ENCODE peak calls at places on chromosomes 11 and 22, in eight cellular contexts. One of them, this sample, is unnamed. For H3K9me3 and H3K4me1, the result is how much of the 10 kb centered on the place peaks cover.

GRCh38 chr11:1295086-1295485 is 14.3 kb downstream of the TOLLIP start:
- DNase-seq in lung: no peak
- DNase-seq in psoas muscle: no peak
- DNase-seq in right cardiac atrium: peak
- DNase-seq in kidney: peak
- DNase-seq in CD8-positive, alpha-beta memory T cell: no peak
- DNase-seq in pancreas: peak
- DNase-seq in endodermal cell: no peak
- DNase-seq in this sample: peak

GRCh38 chr11:93668171-93668570 is 6.7 kb downstream of the CEP295 start:
- DNase-seq in lung: no peak
- DNase-seq in psoas muscle: no peak
- DNase-seq in right cardiac atrium: no peak
- DNase-seq in kidney: no peak
- DNase-seq in CD8-positive, alpha-beta memory T cell: no peak
- DNase-seq in pancreas: no peak
- DNase-seq in endodermal cell: no peak
- DNase-seq in this sample: no peak

GRCh38 chr11:125957623-125958330 is 11.9 kb downstream of the VSIG10L2 start:
- DNase-seq in lung: no peak
- DNase-seq in psoas muscle: no peak
- DNase-seq in right cardiac atrium: no peak
- DNase-seq in kidney: no peak
- DNase-seq in CD8-positive, alpha-beta memory T cell: no peak
- DNase-seq in pancreas: no peak
- DNase-seq in endodermal cell: no peak
- DNase-seq in this sample: no peak

GRCh38 chr11:69005183-69005630 is 7.8 kb downstream of the MRGPRF start:
- DNase-seq in lung: no peak
- DNase-seq in psoas muscle: no peak
- DNase-seq in right cardiac atrium: no peak
- DNase-seq in kidney: no peak
- DNase-seq in CD8-positive, alpha-beta memory T cell: no peak
- DNase-seq in pancreas: peak
- DNase-seq in endodermal cell: peak
- DNase-seq in this sample: no peak

GRCh38 chr11:45102810-45103621 is 43.4 kb upstream of the PRDM11 start:
- DNase-seq in lung: peak
- DNase-seq in psoas muscle: peak
- DNase-seq in right cardiac atrium: peak
- DNase-seq in kidney: peak
- DNase-seq in CD8-positive, alpha-beta memory T cell: peak
- DNase-seq in pancreas: no peak
- DNase-seq in endodermal cell: peak
- DNase-seq in this sample: peak

GRCh38 chr11:10208045-10208674 is 85.9 kb downstream of the SBF2 start:
- DNase-seq in lung: no peak
- DNase-seq in psoas muscle: no peak
- DNase-seq in right cardiac atrium: no peak
- DNase-seq in kidney: no peak
- DNase-seq in CD8-positive, alpha-beta memory T cell: peak
- DNase-seq in pancreas: no peak
- DNase-seq in endodermal cell: no peak
- DNase-seq in this sample: no peak

GRCh38 chr11:64176751-64177150 is 9.2 kb upstream of the STIP1 start:
- DNase-seq in lung: no peak
- DNase-seq in psoas muscle: no peak
- DNase-seq in right cardiac atrium: no peak
- DNase-seq in kidney: no peak
- DNase-seq in CD8-positive, alpha-beta memory T cell: no peak
- DNase-seq in pancreas: no peak
- DNase-seq in endodermal cell: no peak
- DNase-seq in this sample: no peak

GRCh38 chr11:93481279-93481678 is 61.9 kb downstream of the SMCO4 start:
- DNase-seq in lung: no peak
- DNase-seq in psoas muscle: no peak
- DNase-seq in right cardiac atrium: no peak
- DNase-seq in kidney: no peak
- DNase-seq in CD8-positive, alpha-beta memory T cell: no peak
- DNase-seq in pancreas: no peak
- DNase-seq in endodermal cell: no peak
- DNase-seq in this sample: no peak

GRCh38 chr22:46788426-46789168 is 26.1 kb downstream of the TBC1D22A start:
- DNase-seq in lung: no peak
- DNase-seq in psoas muscle: no peak
- DNase-seq in right cardiac atrium: no peak
- DNase-seq in kidney: peak
- DNase-seq in CD8-positive, alpha-beta memory T cell: no peak
- DNase-seq in pancreas: no peak
- DNase-seq in endodermal cell: no peak
- DNase-seq in this sample: no peak

GRCh38 chr11:43359432-43359818 is 705 bp downstream of the TTC17 start:
- DNase-seq in lung: no peak
- DNase-seq in psoas muscle: no peak
- DNase-seq in right cardiac atrium: no peak
- DNase-seq in kidney: no peak
- DNase-seq in CD8-positive, alpha-beta memory T cell: no peak
- DNase-seq in pancreas: no peak
- DNase-seq in endodermal cell: no peak
- DNase-seq in this sample: no peak

GRCh38 chr11:63874511-63874910 is 35.6 kb downstream of the MARK2 start:
- DNase-seq in lung: no peak
- DNase-seq in psoas muscle: no peak
- DNase-seq in right cardiac atrium: no peak
- DNase-seq in kidney: no peak
- DNase-seq in CD8-positive, alpha-beta memory T cell: no peak
- DNase-seq in pancreas: no peak
- DNase-seq in endodermal cell: no peak
- DNase-seq in this sample: no peak

GRCh38 chr11:46308632-46309419 is 31.4 kb downstream of the CREB3L1 start:
- DNase-seq in lung: peak
- DNase-seq in psoas muscle: peak
- DNase-seq in right cardiac atrium: peak
- DNase-seq in kidney: peak
- DNase-seq in CD8-positive, alpha-beta memory T cell: peak
- DNase-seq in pancreas: peak
- DNase-seq in endodermal cell: peak
- DNase-seq in this sample: peak

GRCh38 chr11:130629039-130629438 is 180.6 kb downstream of the ADAMTS15 start:
- DNase-seq in lung: no peak
- DNase-seq in psoas muscle: no peak
- DNase-seq in right cardiac atrium: no peak
- DNase-seq in kidney: no peak
- DNase-seq in CD8-positive, alpha-beta memory T cell: no peak
- DNase-seq in pancreas: no peak
- DNase-seq in endodermal cell: no peak
- DNase-seq in this sample: no peak

GRCh38 chr22:42116848-42117424 is 13.7 kb downstream of the CYP2D6 start:
- DNase-seq in lung: peak
- DNase-seq in psoas muscle: peak
- DNase-seq in right cardiac atrium: peak
- DNase-seq in kidney: no peak
- DNase-seq in CD8-positive, alpha-beta memory T cell: no peak
- DNase-seq in pancreas: no peak
- DNase-seq in endodermal cell: peak
- DNase-seq in this sample: no peak

GRCh38 chr11:394034-394857 is at the start of gene PKP3:
- DNase-seq in lung: peak
- DNase-seq in psoas muscle: peak
- DNase-seq in right cardiac atrium: no peak
- DNase-seq in kidney: no peak
- DNase-seq in CD8-positive, alpha-beta memory T cell: no peak
- DNase-seq in pancreas: peak
- DNase-seq in endodermal cell: peak
- DNase-seq in this sample: no peak

GRCh38 chr11:96990934-96991333 is 601.1 kb downstream of the JRKL start:
- DNase-seq in lung: no peak
- DNase-seq in psoas muscle: no peak
- DNase-seq in right cardiac atrium: no peak
- DNase-seq in kidney: no peak
- DNase-seq in CD8-positive, alpha-beta memory T cell: no peak
- DNase-seq in pancreas: no peak
- DNase-seq in endodermal cell: no peak
- DNase-seq in this sample: no peak
- H3K9me3 ChIP-seq in lung: under half
- H3K9me3 ChIP-seq in psoas muscle: under half
- H3K9me3 ChIP-seq in right cardiac atrium: under half
- H3K9me3 ChIP-seq in kidney: under half
- H3K9me3 ChIP-seq in CD8-positive, alpha-beta memory T cell: under half
- H3K9me3 ChIP-seq in pancreas: under half
- H3K9me3 ChIP-seq in endodermal cell: under half
- H3K9me3 ChIP-seq in this sample: under half

GRCh38 chr11:59187020-59187419 is 15.1 kb downstream of the DTX4 start:
- DNase-seq in lung: no peak
- DNase-seq in psoas muscle: no peak
- DNase-seq in right cardiac atrium: no peak
- DNase-seq in kidney: no peak
- DNase-seq in CD8-positive, alpha-beta memory T cell: no peak
- DNase-seq in pancreas: no peak
- DNase-seq in endodermal cell: no peak
- DNase-seq in this sample: no peak

GRCh38 chr11:59184876-59185275 is 12.9 kb downstream of the DTX4 start:
- DNase-seq in lung: no peak
- DNase-seq in psoas muscle: no peak
- DNase-seq in right cardiac atrium: no peak
- DNase-seq in kidney: no peak
- DNase-seq in CD8-positive, alpha-beta memory T cell: no peak
- DNase-seq in pancreas: no peak
- DNase-seq in endodermal cell: no peak
- DNase-seq in this sample: no peak

GRCh38 chr11:59186130-59186594 is 14.2 kb downstream of the DTX4 start:
- DNase-seq in lung: peak
- DNase-seq in psoas muscle: no peak
- DNase-seq in right cardiac atrium: no peak
- DNase-seq in kidney: no peak
- DNase-seq in CD8-positive, alpha-beta memory T cell: peak
- DNase-seq in pancreas: peak
- DNase-seq in endodermal cell: peak
- DNase-seq in this sample: no peak

GRCh38 chr11:59183768-59184167 is 11.8 kb downstream of the DTX4 start:
- DNase-seq in lung: no peak
- DNase-seq in psoas muscle: no peak
- DNase-seq in right cardiac atrium: no peak
- DNase-seq in kidney: no peak
- DNase-seq in CD8-positive, alpha-beta memory T cell: no peak
- DNase-seq in pancreas: no peak
- DNase-seq in endodermal cell: no peak
- DNase-seq in this sample: no peak

GRCh38 chr11:59185412-59185811 is 13.5 kb downstream of the DTX4 start:
- DNase-seq in lung: no peak
- DNase-seq in psoas muscle: no peak
- DNase-seq in right cardiac atrium: no peak
- DNase-seq in kidney: no peak
- DNase-seq in CD8-positive, alpha-beta memory T cell: no peak
- DNase-seq in pancreas: no peak
- DNase-seq in endodermal cell: no peak
- DNase-seq in this sample: no peak
- H3K4me1 ChIP-seq in lung: under half
- H3K4me1 ChIP-seq in psoas muscle: under half
- H3K4me1 ChIP-seq in right cardiac atrium: under half
- H3K4me1 ChIP-seq in kidney: under half
- H3K4me1 ChIP-seq in CD8-positive, alpha-beta memory T cell: under half
- H3K4me1 ChIP-seq in pancreas: under half
- H3K4me1 ChIP-seq in endodermal cell: under half
- H3K4me1 ChIP-seq in this sample: under half

DNA sequence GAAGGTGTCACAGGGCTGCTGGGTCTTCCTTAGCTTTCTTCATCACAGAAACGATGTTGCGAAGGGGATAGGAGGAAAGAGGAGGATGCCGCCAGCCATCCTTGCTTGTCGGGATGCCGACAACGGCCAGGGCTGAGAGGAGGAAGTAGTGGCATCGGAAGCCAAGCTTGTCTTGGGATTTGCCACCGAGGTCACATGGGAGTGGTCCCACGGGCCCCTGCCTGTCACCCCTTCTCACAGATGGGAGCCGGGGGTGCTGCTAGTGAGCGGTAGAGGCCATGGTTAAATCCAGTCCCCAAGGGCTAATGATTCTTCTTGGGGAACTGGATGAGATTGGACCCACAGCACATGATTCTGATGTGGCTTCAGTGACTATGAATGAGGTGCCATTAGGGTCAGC is 1375.8 kb downstream of the BRD1 start:
- DNase-seq in lung: no peak
- DNase-seq in psoas muscle: no peak
- DNase-seq in right cardiac atrium: no peak
- DNase-seq in kidney: no peak
- DNase-seq in CD8-positive, alpha-beta memory T cell: no peak
- DNase-seq in pancreas: peak
- DNase-seq in endodermal cell: no peak
- DNase-seq in this sample: no peak
- H3K9me3 ChIP-seq in lung: under half
- H3K9me3 ChIP-seq in psoas muscle: under half
- H3K9me3 ChIP-seq in right cardiac atrium: under half
- H3K9me3 ChIP-seq in kidney: under half
- H3K9me3 ChIP-seq in CD8-positive, alpha-beta memory T cell: under half
- H3K9me3 ChIP-seq in pancreas: under half
- H3K9me3 ChIP-seq in endodermal cell: under half
- H3K9me3 ChIP-seq in this sample: under half

DNA sequence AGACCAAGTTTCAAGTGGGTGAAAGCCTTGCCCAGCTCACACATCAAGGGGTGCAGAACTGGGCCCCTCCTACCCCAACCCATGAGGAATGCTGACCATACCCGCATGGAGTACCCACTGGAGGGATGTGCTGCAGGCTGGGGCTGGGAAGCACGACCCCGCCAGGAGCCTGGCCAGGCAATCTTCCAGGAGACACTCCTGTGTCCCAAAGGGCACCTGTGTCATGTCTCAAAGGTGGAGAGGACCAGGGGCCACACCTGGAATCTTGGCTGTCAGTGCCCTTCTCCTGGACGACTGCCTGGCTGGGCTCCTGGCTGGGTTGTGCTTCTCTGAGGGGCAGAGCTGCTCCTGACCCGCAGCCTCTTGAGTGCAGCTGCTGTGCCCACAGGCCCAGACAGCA is 6.7 kb downstream of the ARAP1 start:
- DNase-seq in lung: no peak
- DNase-seq in psoas muscle: no peak
- DNase-seq in right cardiac atrium: peak
- DNase-seq in kidney: peak
- DNase-seq in CD8-positive, alpha-beta memory T cell: no peak
- DNase-seq in pancreas: no peak
- DNase-seq in endodermal cell: no peak
- DNase-seq in this sample: no peak
- H3K4me1 ChIP-seq in lung: under half
- H3K4me1 ChIP-seq in psoas muscle: under half
- H3K4me1 ChIP-seq in right cardiac atrium: under half
- H3K4me1 ChIP-seq in kidney: under half
- H3K4me1 ChIP-seq in CD8-positive, alpha-beta memory T cell: half or more
- H3K4me1 ChIP-seq in pancreas: under half
- H3K4me1 ChIP-seq in endodermal cell: under half
- H3K4me1 ChIP-seq in this sample: under half